ENCODE peak calls at places on chromosomes 2 and 18, in five cellular contexts. X is H9, M is mesendoderm, L is IMR-90, K is H1. H is an unnamed sample.

GRCh38 chr2:227439214-227439613 is 32.7 kb upstream of the AGFG1 start:
- DNase-seq in X (no peak), M (no peak), L (no peak), K (no peak), H (no peak)

GRCh38 chr18:60978338-60978737 is 354.9 kb upstream of the CDH20 start:
- DNase-seq in X (no peak), M (peak), L (peak), K (no peak), H (no peak)

GRCh38 chr2:177255227-177255601 is 9.3 kb downstream of the NFE2L2 start:
- DNase-seq in X (no peak), M (no peak), L (no peak), K (no peak), H (peak)

GRCh38 chr2:236404346-236404745 is 140.1 kb upstream of the ASB18 start:
- DNase-seq in X (no peak), M (no peak), L (no peak), K (no peak), H (no peak)

GRCh38 chr2:86622409-86622877 is 1.2 kb downstream of the RNF103 start:
- DNase-seq in X (no peak), M (peak), L (peak), K (no peak), H (peak)

GRCh38 chr18:26415041-26415440 is 133.3 kb downstream of the KCTD1 start:
- DNase-seq in X (no peak), M (no peak), L (no peak), K (no peak), H (no peak)

GRCh38 chr2:30235008-30235655 is 3.8 kb downstream of the LBH start:
- DNase-seq in X (no peak), M (no peak), L (peak), K (no peak), H (no peak)

GRCh38 chr18:49728542-49728941 is 84.8 kb downstream of the ACAA2 start:
- DNase-seq in X (peak), M (peak), L (no peak), K (peak), H (peak)

GRCh38 chr2:174623690-174624089 is 26.1 kb upstream of the WIPF1 start:
- DNase-seq in X (no peak), M (no peak), L (no peak), K (no peak), H (no peak)

GRCh38 chr2:38176619-38177021 is 100.7 kb upstream of the CYP1B1 start:
- DNase-seq in X (no peak), M (no peak), L (peak), K (no peak), H (peak)

GRCh38 chr18:58221060-58221725 is 177.2 kb downstream of the NEDD4L start:
- DNase-seq in X (peak), M (peak), L (peak), K (peak), H (peak)

GRCh38 chr18:62808116-62808515 is 92.8 kb downstream of the PHLPP1 start:
- DNase-seq in X (no peak), M (no peak), L (no peak), K (no peak), H (no peak)

GRCh38 chr2:132438650-132439030 is 22.0 kb downstream of the GPR39 start:
- DNase-seq in X (no peak), M (peak), L (peak), K (no peak), H (peak)

GRCh38 chr2:97788986-97789644 is 75.7 kb downstream of the ZAP70 start:
- DNase-seq in X (no peak), M (no peak), L (no peak), K (no peak), H (no peak)

GRCh38 chr2:56681659-56682396 is 498.0 kb downstream of the CCDC85A start:
- DNase-seq in X (no peak), M (no peak), L (peak), K (no peak), H (no peak)

GRCh38 chr2:67240507-67240906 is 156.6 kb upstream of the ETAA1 start:
- DNase-seq in X (no peak), M (no peak), L (peak), K (no peak), H (no peak)

GRCh38 chr2:98468621-98469236 is 24.1 kb downstream of the INPP4A start:
- DNase-seq in X (no peak), M (no peak), L (peak), K (no peak), H (no peak)

GRCh38 chr2:72837171-72837570 is 11.3 kb upstream of the EXOC6B start:
- DNase-seq in X (no peak), M (no peak), L (peak), K (no peak), H (peak)

GRCh38 chr2:231926761-231927565 is 767 bp upstream of the NPPC start:
- DNase-seq in X (peak), M (peak), L (peak), K (no peak), H (no peak)

GRCh38 chr18:45197526-45197970 is 417.7 kb upstream of the SLC14A2 start:
- DNase-seq in X (no peak), M (no peak), L (peak), K (no peak), H (no peak)

GRCh38 chr2:47892338-47892730 is 14.0 kb downstream of the FBXO11 start:
- DNase-seq in X (no peak), M (no peak), L (no peak), K (no peak), H (no peak)

GRCh38 chr18:50350699-50351098 is 24.1 kb upstream of the SKA1 start:
- DNase-seq in X (no peak), M (no peak), L (no peak), K (no peak), H (no peak)

GRCh38 chr18:73645175-73645715 is 502.4 kb downstream of the FBXO15 start:
- DNase-seq in X (no peak), M (no peak), L (peak), K (no peak), H (no peak)

GRCh38 chr18:2907459-2908145 is 60.8 kb downstream of the EMILIN2 start:
- DNase-seq in X (no peak), M (no peak), L (no peak), K (no peak), H (peak)

GRCh38 chr2:46381263-46381849 is 84.1 kb downstream of the EPAS1 start:
- DNase-seq in X (peak), M (no peak), L (peak), K (no peak), H (no peak)

GRCh38 chr2:216583157-216583556 is 50.1 kb upstream of the IGFBP2 start:
- DNase-seq in X (no peak), M (no peak), L (peak), K (no peak), H (no peak)

GRCh38 chr18:73774836-73775509 is 372.7 kb downstream of the FBXO15 start:
- DNase-seq in X (peak), M (peak), L (no peak), K (no peak), H (no peak)

GRCh38 chr2:205051417-205051816 is 506.1 kb downstream of the PARD3B start:
- DNase-seq in X (no peak), M (no peak), L (no peak), K (no peak), H (no peak)

GRCh38 chr2:205052781-205053180 is 507.5 kb downstream of the PARD3B start:
- DNase-seq in X (no peak), M (no peak), L (no peak), K (no peak), H (peak)

GRCh38 chr2:205056066-205056678 is 510.9 kb downstream of the PARD3B start:
- DNase-seq in X (no peak), M (no peak), L (peak), K (no peak), H (no peak)

GRCh38 chr2:205053827-205054410 is 508.6 kb downstream of the PARD3B start:
- DNase-seq in X (no peak), M (no peak), L (peak), K (no peak), H (peak)

DNA sequence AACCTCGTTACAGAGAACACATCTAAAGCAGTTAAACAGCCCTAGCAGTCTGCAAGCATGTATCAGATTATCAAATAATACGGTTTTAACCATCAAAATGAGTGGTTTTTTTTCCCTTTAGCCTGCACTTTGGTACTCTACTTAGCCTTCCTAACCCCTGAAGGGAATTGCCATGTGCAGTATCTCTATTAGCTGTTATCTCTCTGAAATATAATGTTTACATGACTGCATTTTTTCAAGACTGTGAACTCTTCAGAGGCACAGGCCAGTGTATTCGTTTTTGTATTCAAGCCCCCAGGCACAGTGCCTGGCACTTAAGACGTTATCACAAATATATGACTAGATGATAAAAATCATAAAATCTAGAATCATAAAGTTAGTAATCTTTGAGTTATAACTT is 509.5 kb downstream of the PARD3B start:
- DNase-seq in X (no peak), M (no peak), L (no peak), K (no peak), H (peak)
- H2AK5ac ChIP-seq in X (no peak), M (no peak), L (no peak), K (no peak), H (no peak)

GRCh38 chr2:205895981-205896655 is 189.9 kb downstream of the INO80D start:
- DNase-seq in X (no peak), M (no peak), L (no peak), K (no peak), H (no peak)
- H4K8ac ChIP-seq in X (no peak), M (no peak), L (no peak), K (no peak), H (no peak)

GRCh38 chr2:85277416-85278158 is 50.2 kb downstream of the TGOLN2 start:
- DNase-seq in X (no peak), M (no peak), L (peak), K (no peak), H (no peak)
- H2AK5ac ChIP-seq in X (no peak), M (no peak), L (peak), K (no peak), H (no peak)

GRCh38 chr2:168215813-168216212 is 31.6 kb downstream of the STK39 start:
- DNase-seq in X (no peak), M (no peak), L (peak), K (no peak), H (no peak)
- H4K8ac ChIP-seq in X (no peak), M (no peak), L (no peak), K (no peak), H (no peak)

DNA sequence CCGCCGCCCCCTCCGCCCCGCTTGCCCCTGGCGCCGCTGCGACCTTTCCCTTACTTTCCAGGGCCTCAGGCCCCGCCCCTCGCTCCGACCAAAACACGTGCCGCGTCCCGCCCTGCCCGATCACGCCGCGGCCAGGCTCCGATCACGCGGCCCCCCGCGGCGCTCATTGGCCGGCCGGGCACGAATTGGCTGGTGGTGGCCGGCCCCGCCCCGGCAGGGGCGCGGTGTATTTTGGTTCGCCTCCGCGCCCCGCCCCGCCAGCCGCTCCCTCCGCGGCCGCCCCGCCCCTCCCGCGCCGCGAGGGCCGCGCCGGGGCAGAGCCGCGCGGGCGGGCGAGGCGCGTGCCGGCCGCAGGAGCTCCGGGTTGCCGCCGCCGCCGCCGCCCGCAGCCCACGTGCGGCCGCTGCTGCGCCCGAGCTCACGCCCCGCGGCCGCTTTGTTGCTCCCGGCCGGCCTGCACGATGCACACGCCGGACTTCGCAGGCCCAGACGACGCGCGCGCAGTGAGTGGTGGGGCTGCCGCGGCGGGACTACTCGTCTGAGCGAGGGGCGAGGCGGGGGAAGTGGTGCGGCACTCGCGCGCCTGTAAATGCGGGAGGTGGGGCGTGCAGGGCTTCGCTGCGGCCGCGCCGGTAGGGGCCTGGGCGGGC is at the start of gene KLF11:
- DNase-seq in X (peak), M (peak), L (peak), K (no peak), H (peak)
- H2AK5ac ChIP-seq in X (no peak), M (no peak), L (no peak), K (no peak), H (peak)

GRCh38 chr2:203327918-203328734 is at the start of gene ABI2:
- DNase-seq in X (peak), M (peak), L (peak), K (peak), H (peak)

GRCh38 chr2:203328735-203329549 is 748 bp downstream of the ABI2 start:
- DNase-seq in X (peak), M (peak), L (peak), K (no peak), H (peak)

GRCh38 chr2:203326355-203326754 is 1.8 kb upstream of the ABI2 start:
- DNase-seq in X (no peak), M (no peak), L (no peak), K (no peak), H (no peak)

GRCh38 chr2:203330434-203330833 is 2.2 kb downstream of the ABI2 start:
- DNase-seq in X (no peak), M (peak), L (peak), K (no peak), H (peak)

GRCh38 chr2:203327582-203327917 is 644 bp upstream of the ABI2 start:
- DNase-seq in X (no peak), M (no peak), L (no peak), K (no peak), H (no peak)
- H4K8ac ChIP-seq in X (no peak), M (peak), L (peak), K (peak), H (peak)

GRCh38 chr2:118854507-118855300 is 7.3 kb upstream of the EN1 start:
- DNase-seq in X (peak), M (peak), L (no peak), K (no peak), H (no peak)

GRCh38 chr2:118855451-118856279 is 8.2 kb upstream of the EN1 start:
- DNase-seq in X (peak), M (peak), L (peak), K (peak), H (peak)

GRCh38 chr2:118857677-118858484 is 10.4 kb upstream of the EN1 start:
- DNase-seq in X (peak), M (peak), L (no peak), K (no peak), H (no peak)

GRCh38 chr2:118856978-118857676 is 9.7 kb upstream of the EN1 start:
- DNase-seq in X (peak), M (peak), L (no peak), K (no peak), H (no peak)

GRCh38 chr2:118856330-118856977 is 9.0 kb upstream of the EN1 start:
- DNase-seq in X (peak), M (no peak), L (no peak), K (no peak), H (no peak)
- H2AK5ac ChIP-seq in X (no peak), M (no peak), L (no peak), K (peak), H (no peak)

DNA sequence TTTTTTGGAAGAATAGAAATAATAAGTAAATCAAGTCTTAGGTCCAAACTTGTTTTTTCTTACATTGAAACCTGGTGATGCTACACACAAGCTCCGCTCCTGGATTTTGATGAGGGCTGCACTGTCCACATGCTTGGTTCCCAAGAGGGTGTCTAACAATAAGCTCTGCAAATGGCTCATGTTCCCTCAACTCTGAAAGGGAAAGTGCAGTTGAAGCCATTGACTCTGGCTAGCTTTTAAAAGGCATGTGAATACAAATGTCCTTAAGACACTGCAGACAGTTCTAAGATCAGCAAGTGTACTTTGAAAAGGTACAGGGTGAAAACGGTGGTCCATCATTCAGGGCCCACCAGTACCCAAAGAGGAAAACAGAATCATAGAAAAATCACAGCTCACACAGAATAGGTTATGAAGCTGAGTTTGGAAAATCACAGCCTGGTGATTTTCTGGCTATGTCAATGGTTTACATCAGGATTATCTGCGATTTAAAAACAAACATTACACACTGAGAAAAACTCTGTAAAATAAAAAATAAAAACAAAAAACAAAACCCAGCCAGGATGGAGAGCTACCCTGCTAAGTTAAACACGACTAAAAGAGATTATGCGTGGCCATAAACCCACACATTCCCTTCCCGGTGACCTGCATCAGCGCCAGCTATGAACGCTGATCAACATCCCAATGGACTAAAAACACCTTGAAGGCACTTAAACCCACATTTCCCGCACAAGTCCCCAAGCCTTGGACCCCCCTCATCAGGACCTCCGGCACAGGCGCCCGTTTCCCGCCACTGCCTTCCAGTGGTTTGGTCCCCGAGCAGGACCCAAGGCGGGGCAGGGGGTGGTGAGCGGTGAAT is 550 bp downstream of the PFN4 start:
- DNase-seq in X (no peak), M (peak), L (peak), K (no peak), H (no peak)
- H4K8ac ChIP-seq in X (no peak), M (no peak), L (peak), K (peak), H (peak)

DNA sequence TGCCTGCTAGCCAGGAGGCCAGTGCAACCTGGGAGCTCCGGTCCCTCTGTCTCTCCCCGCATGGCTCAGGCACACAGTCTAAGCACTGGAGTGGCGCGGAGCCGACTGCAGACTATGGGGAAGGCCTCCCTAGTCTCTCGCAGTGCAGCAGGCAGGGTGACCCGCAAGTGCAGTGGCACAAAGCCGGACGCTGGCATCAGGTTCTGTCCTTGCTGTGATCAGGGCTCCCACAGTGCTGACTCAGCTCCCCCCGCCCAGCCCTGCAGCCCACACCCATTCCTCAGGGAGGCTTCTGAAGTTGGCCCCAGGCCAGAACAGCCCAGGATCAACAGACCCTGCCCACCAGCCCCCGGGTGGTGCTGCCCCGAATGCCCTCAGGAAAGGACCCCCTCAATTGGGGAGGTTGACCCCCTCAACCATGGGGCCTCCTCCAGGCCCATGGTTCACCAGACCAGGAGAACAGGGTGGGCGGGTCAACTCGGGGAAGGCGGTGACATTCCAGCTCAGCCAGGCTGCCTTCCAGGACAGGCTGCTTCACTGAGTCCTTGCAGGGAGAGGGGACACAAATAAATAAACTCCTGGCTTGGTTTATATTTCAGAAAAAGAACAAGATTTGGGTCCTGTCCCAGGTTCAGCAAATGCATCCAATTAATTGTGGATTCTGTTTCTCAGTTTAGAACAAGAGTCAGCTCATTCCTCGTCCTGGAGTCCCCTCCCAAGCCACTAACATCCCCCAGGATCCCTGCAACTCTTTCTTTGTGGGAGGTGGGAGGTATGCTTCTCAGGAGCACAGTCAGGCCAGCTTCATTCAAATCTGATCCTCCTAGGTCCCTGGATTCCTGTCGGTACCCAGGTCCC is 12.2 kb downstream of the BIN1 start:
- DNase-seq in X (no peak), M (peak), L (peak), K (no peak), H (peak)
- H2AK5ac ChIP-seq in X (no peak), M (no peak), L (peak), K (peak), H (no peak)

H was measured in trophoblast cell.